ENCODE peak calls at places on chromosomes 13 and 19, in seven cellular contexts. P, C, Y, I, K, J and A are unnamed samples.

GRCh38 chr13:36904219-36904618 is 15.8 kb downstream of the SMAD9 start:
- DNase-seq in P (no peak), C (no peak), Y (no peak), I (no peak), K (no peak), J (no peak), A (no peak)

GRCh38 chr13:95317037-95317989 is 16.1 kb upstream of the ABCC4 start:
- DNase-seq in P (no peak), C (no peak), Y (no peak), I (no peak), K (no peak), J (no peak), A (no peak)

GRCh38 chr19:18049390-18049789 is 37.3 kb downstream of the IL12RB1 start:
- DNase-seq in P (peak), C (no peak), Y (no peak), I (no peak), K (no peak), J (no peak), A (no peak)

GRCh38 chr19:2042485-2043268 is 8.4 kb downstream of the MKNK2 start:
- DNase-seq in P (no peak), C (no peak), Y (no peak), I (peak), K (no peak), J (no peak), A (no peak)

GRCh38 chr13:54449922-54450321 is 1421.3 kb downstream of the OLFM4 start:
- DNase-seq in P (no peak), C (no peak), Y (no peak), I (peak), K (no peak), J (no peak), A (no peak)

GRCh38 chr19:16628984-16629691 is 1.1 kb upstream of the MED26 start:
- DNase-seq in P (peak), C (no peak), Y (peak), I (peak), K (no peak), J (no peak), A (no peak)

GRCh38 chr19:14565298-14565679 is 6.6 kb downstream of the NDUFB7 start:
- DNase-seq in P (no peak), C (no peak), Y (no peak), I (no peak), K (no peak), J (no peak), A (no peak)

GRCh38 chr19:30361721-30362120 is 10.5 kb upstream of the ZNF536 start:
- DNase-seq in P (no peak), C (no peak), Y (no peak), I (no peak), K (no peak), J (no peak), A (no peak)

GRCh38 chr19:52191374-52191773 is 1.5 kb downstream of the PPP2R1A start:
- DNase-seq in P (no peak), C (no peak), Y (no peak), I (no peak), K (no peak), J (no peak), A (no peak)

GRCh38 chr13:73065665-73066350 is 7.0 kb downstream of the KLF5 start:
- DNase-seq in P (no peak), C (no peak), Y (no peak), I (peak), K (no peak), J (no peak), A (no peak)

GRCh38 chr19:8174706-8175105 is 25.3 kb upstream of the FBN3 start:
- DNase-seq in P (no peak), C (no peak), Y (no peak), I (no peak), K (no peak), J (no peak), A (no peak)

GRCh38 chr13:98365291-98365690 is 188.2 kb upstream of the RNF113B start:
- DNase-seq in P (no peak), C (no peak), Y (no peak), I (no peak), K (no peak), J (no peak), A (no peak)

GRCh38 chr13:38990693-38991092 is at the start of gene STOML3:
- DNase-seq in P (no peak), C (no peak), Y (no peak), I (no peak), K (no peak), J (no peak), A (no peak)

GRCh38 chr13:94712812-94713555 is 639 bp upstream of the SOX21 start:
- DNase-seq in P (no peak), C (no peak), Y (no peak), I (peak), K (no peak), J (no peak), A (no peak)

GRCh38 chr13:60165391-60166099 is 1.8 kb upstream of the DIAPH3 start:
- DNase-seq in P (no peak), C (no peak), Y (no peak), I (no peak), K (no peak), J (no peak), A (no peak)

GRCh38 chr19:30273184-30273583 is 99.0 kb upstream of the ZNF536 start:
- DNase-seq in P (no peak), C (no peak), Y (no peak), I (no peak), K (no peak), J (no peak), A (no peak)

GRCh38 chr19:44722131-44723121 is 23.5 kb downstream of the CEACAM16 start:
- DNase-seq in P (no peak), C (no peak), Y (peak), I (no peak), K (no peak), J (no peak), A (no peak)